ENCODE peak calls at places on chromosomes 6 and 20, in seven cellular contexts. P is neural progenitor cell, W is mesothelial cell of epicardium, A is H9, Y is thoracic aorta, F is GM12892, H is endodermal cell. I is an unnamed sample.
A peak's percentile ranks its signal among the peaks of the same experiment; 100 is the strongest.

GRCh38 chr20:46010491-46011405 is 2.0 kb downstream of the MMP9 start:
- DNase-seq in P (peak; percentile 22), W (no peak), A (no peak), Y (no peak), F (no peak), H (no peak), I (no peak)

GRCh38 chr20:20360464-20360863 is 7.4 kb upstream of the INSM1 start:
- DNase-seq in P (peak; percentile 76), W (no peak), A (peak; percentile 52), Y (no peak), F (peak; percentile 41), H (peak; percentile 83), I (peak; percentile 76)

GRCh38 chr20:59933849-59934585 is 580 bp upstream of the SYCP2 start:
- DNase-seq in P (peak; percentile 83), W (peak; percentile 90), A (peak; percentile 84), Y (no peak), F (peak; percentile 58), H (peak; percentile 95), I (peak; percentile 70)

GRCh38 chr6:111658445-111659154 is 52.9 kb upstream of the TRAF3IP2 start:
- DNase-seq in P (no peak), W (no peak), A (no peak), Y (no peak), F (no peak), H (no peak), I (peak; percentile 77)

GRCh38 chr20:35473684-35474083 is 18.3 kb downstream of the CEP250 start:
- DNase-seq in P (no peak), W (no peak), A (no peak), Y (no peak), F (no peak), H (no peak), I (no peak)

GRCh38 chr6:159961523-159961922 is 7.4 kb upstream of the IGF2R start:
- DNase-seq in P (no peak), W (no peak), A (no peak), Y (no peak), F (no peak), H (no peak), I (no peak)

GRCh38 chr6:143271024-143271423 is 179.5 kb downstream of the ADAT2 start:
- DNase-seq in P (no peak), W (no peak), A (no peak), Y (no peak), F (no peak), H (no peak), I (peak; percentile 79)

GRCh38 chr6:137316626-137317025 is 97.4 kb upstream of the IFNGR1 start:
- DNase-seq in P (no peak), W (no peak), A (no peak), Y (no peak), F (no peak), H (no peak), I (peak; percentile 50)

GRCh38 chr20:4546786-4547185 is 174.9 kb upstream of the PRND start:
- DNase-seq in P (no peak), W (no peak), A (no peak), Y (no peak), F (no peak), H (no peak), I (peak; percentile 73)

GRCh38 chr20:53708129-53708968 is 114.7 kb upstream of the ZNF217 start:
- DNase-seq in P (peak; percentile 16), W (no peak), A (no peak), Y (no peak), F (no peak), H (no peak), I (peak; percentile 22)

GRCh38 chr6:136593748-136594490 is 43.7 kb upstream of the MAP7 start:
- DNase-seq in P (no peak), W (no peak), A (no peak), Y (no peak), F (peak; percentile 43), H (no peak), I (peak; percentile 97)

GRCh38 chr20:5156670-5157448 is 30.1 kb downstream of the CDS2 start:
- DNase-seq in P (no peak), W (no peak), A (no peak), Y (no peak), F (no peak), H (no peak), I (peak; percentile 35)

GRCh38 chr6:137819740-137820139 is 47.3 kb upstream of the TNFAIP3 start:
- DNase-seq in P (no peak), W (no peak), A (no peak), Y (no peak), F (no peak), H (no peak), I (no peak)

GRCh38 chr6:129667621-129668020 is 42.4 kb downstream of the ARHGAP18 start:
- DNase-seq in P (no peak), W (no peak), A (no peak), Y (no peak), F (no peak), H (no peak), I (peak; percentile 71)

GRCh38 chr6:170030284-170031095 is 260.4 kb downstream of the DLL1 start:
- DNase-seq in P (no peak), W (peak; percentile 28), A (no peak), Y (no peak), F (no peak), H (peak; percentile 35), I (no peak)

GRCh38 chr6:143107440-143107839 is 46.8 kb downstream of the AIG1 start:
- DNase-seq in P (no peak), W (no peak), A (no peak), Y (no peak), F (no peak), H (no peak), I (no peak)

GRCh38 chr6:3071568-3071967 is 3.3 kb downstream of the RIPK1 start:
- DNase-seq in P (no peak), W (no peak), A (no peak), Y (no peak), F (no peak), H (no peak), I (no peak)

GRCh38 chr6:168122011-168122410 is 43.0 kb upstream of the FRMD1 start:
- DNase-seq in P (no peak), W (peak; percentile 14), A (peak; percentile 25), Y (no peak), F (no peak), H (peak; percentile 35), I (no peak)

GRCh38 chr20:46060301-46060881 is 29.4 kb downstream of the NCOA5 start:
- DNase-seq in P (no peak), W (no peak), A (no peak), Y (no peak), F (no peak), H (peak; percentile 33), I (no peak)

GRCh38 chr6:160419488-160419887 is 71.3 kb downstream of the SLC22A3 start:
- DNase-seq in P (no peak), W (no peak), A (no peak), Y (no peak), F (no peak), H (no peak), I (peak; percentile 61)

GRCh38 chr20:43691928-43692524 is 25.1 kb downstream of the MYBL2 start:
- DNase-seq in P (peak; percentile 69), W (no peak), A (peak; percentile 66), Y (no peak), F (peak; percentile 59), H (peak; percentile 89), I (peak; percentile 56)

GRCh38 chr6:146578054-146578453 is 20.7 kb upstream of the ADGB start:
- DNase-seq in P (no peak), W (no peak), A (no peak), Y (no peak), F (no peak), H (no peak), I (no peak)

GRCh38 chr6:56655250-56655649 is 12.6 kb upstream of the DST start:
- DNase-seq in P (no peak), W (no peak), A (no peak), Y (no peak), F (no peak), H (no peak), I (peak; percentile 60)

GRCh38 chr6:33343953-33344611 is 26.5 kb upstream of the ZBTB22 start:
- DNase-seq in P (no peak), W (no peak), A (no peak), Y (no peak), F (no peak), H (no peak), I (no peak)

GRCh38 chr6:169199625-169200335 is 53.9 kb downstream of the THBS2 start:
- DNase-seq in P (no peak), W (no peak), A (no peak), Y (no peak), F (no peak), H (no peak), I (no peak)

GRCh38 chr6:34462561-34462971 is 3.3 kb upstream of the PACSIN1 start:
- DNase-seq in P (peak; percentile 78), W (no peak), A (peak; percentile 90), Y (no peak), F (no peak), H (peak; percentile 90), I (peak; percentile 20)

GRCh38 chr20:561437-562231 is 18.0 kb upstream of the CSNK2A1 start:
- DNase-seq in P (peak; percentile 81), W (peak; percentile 71), A (peak; percentile 86), Y (no peak), F (peak; percentile 51), H (peak; percentile 93), I (peak; percentile 77)

GRCh38 chr20:6994452-6994851 is 227.0 kb downstream of the BMP2 start:
- DNase-seq in P (no peak), W (no peak), A (no peak), Y (no peak), F (no peak), H (no peak), I (peak; percentile 91)

GRCh38 chr6:156781882-156782631 is 4.9 kb downstream of the ARID1B start:
- DNase-seq in P (no peak), W (no peak), A (no peak), Y (no peak), F (no peak), H (no peak), I (peak; percentile 15)

GRCh38 chr20:58650181-58650775 is 805 bp upstream of the STX16 start:
- DNase-seq in P (peak; percentile 55), W (peak; percentile 56), A (peak; percentile 44), Y (no peak), F (peak; percentile 69), H (peak; percentile 75), I (no peak)

GRCh38 chr20:346640-347316 is at the start of gene NRSN2:
- DNase-seq in P (peak; percentile 86), W (peak; percentile 85), A (peak; percentile 66), Y (no peak), F (peak; percentile 84), H (peak; percentile 86), I (peak; percentile 55)

GRCh38 chr6:1636971-1637871 is 27.5 kb downstream of the FOXC1 start:
- DNase-seq in P (no peak), W (no peak), A (no peak), Y (no peak), F (no peak), H (peak; percentile 55), I (peak; percentile 33)

GRCh38 chr6:125961117-125961516 is 4.5 kb downstream of the HINT3 start:
- DNase-seq in P (no peak), W (no peak), A (no peak), Y (no peak), F (no peak), H (no peak), I (no peak)

GRCh38 chr6:292506-293184 is 358 bp downstream of the DUSP22 start:
- DNase-seq in P (peak; percentile 72), W (no peak), A (peak; percentile 67), Y (no peak), F (peak; percentile 67), H (peak; percentile 84), I (peak; percentile 51)

GRCh38 chr6:43308101-43308989 is at the start of gene CRIP3:
- DNase-seq in P (peak; percentile 90), W (peak; percentile 52), A (peak; percentile 91), Y (no peak), F (no peak), H (peak; percentile 93), I (peak; percentile 65)

GRCh38 chr6:64679411-64679810 is 1027.6 kb downstream of the EYS start:
- DNase-seq in P (no peak), W (no peak), A (no peak), Y (no peak), F (no peak), H (no peak), I (no peak)

GRCh38 chr20:48831702-48832422 is 4.1 kb upstream of the PREX1 start:
- DNase-seq in P (peak; percentile 29), W (no peak), A (no peak), Y (peak; percentile 50), F (no peak), H (no peak), I (peak; percentile 78)

GRCh38 chr6:40042232-40042631 is 108.0 kb upstream of the MOCS1 start:
- DNase-seq in P (no peak), W (no peak), A (no peak), Y (no peak), F (no peak), H (no peak), I (no peak)

I was measured in cardiac fibroblast.